ENCODE peak calls at places on chromosomes 3 and 15, in seven cellular contexts. S is right lobe of liver; X is amniotic stem cell; T is WERI-Rb-1; W is activated naive CD8-positive, alpha-beta T cell treated with anti-CD3 and anti-CD28 coated beads, Interleukin-2, amount 50 U/mL, for 24 hours; Z is activated T-helper 1 cell treated with anti-CD3 and anti-CD28 coated beads, Interleukin-2, amount 50 U/mL, for 16 hours; E is stimulated activated CD4-positive, alpha-beta T cell treated with anti-CD3 and anti-CD28 coated beads, Interleukin-2, amount 100 ng/mL, for 24 hours. L is an unnamed sample.

GRCh38 chr3:52886049-52886730 is 11.2 kb downstream of the STIMATE start:
- DNase-seq in X (no peak), T (no peak), W (no peak), E (no peak), Z (no peak), S (no peak), L (no peak)

GRCh38 chr3:13113346-13114335 is 40.4 kb upstream of the IQSEC1 start:
- DNase-seq in W (no peak), T (peak), X (no peak), E (no peak), Z (no peak), S (peak), L (peak)

GRCh38 chr3:10867384-10867783 is 51.4 kb downstream of the SLC6A11 start:
- DNase-seq in E (no peak), S (no peak), W (no peak), X (no peak), Z (no peak), T (no peak), L (no peak)

GRCh38 chr3:64502284-64502683 is 185.5 kb downstream of the ADAMTS9 start:
- DNase-seq in X (no peak), S (no peak), T (no peak), Z (no peak), E (no peak), W (no peak), L (no peak)

GRCh38 chr3:124669470-124669869 is 60.8 kb upstream of the UMPS start:
- DNase-seq in Z (no peak), W (no peak), S (no peak), E (no peak), X (peak), T (no peak), L (no peak)

GRCh38 chr3:175105066-175105465 is 245.9 kb downstream of the NAALADL2 start:
- DNase-seq in T (no peak), W (no peak), E (no peak), S (no peak), X (no peak), Z (no peak), L (no peak)

GRCh38 chr3:11145888-11146287 is 8.4 kb upstream of the HRH1 start:
- DNase-seq in S (no peak), W (no peak), T (no peak), E (no peak), X (peak), Z (no peak), L (no peak)

GRCh38 chr3:12107071-12107713 is 51.5 kb downstream of the TIMP4 start:
- DNase-seq in T (no peak), Z (no peak), X (no peak), W (no peak), S (no peak), E (no peak), L (no peak)

GRCh38 chr15:79494963-79495362 is 62.8 kb downstream of the MINAR1 start:
- DNase-seq in W (no peak), S (no peak), T (no peak), X (no peak), Z (no peak), E (no peak), L (no peak)

GRCh38 chr3:15241341-15241740 is 35.3 kb downstream of the CAPN7 start:
- DNase-seq in X (no peak), E (peak), T (peak), S (no peak), W (peak), Z (no peak), L (no peak)

GRCh38 chr15:48955967-48956366 is 7.8 kb downstream of the SHC4 start:
- DNase-seq in Z (no peak), E (no peak), X (no peak), T (no peak), W (no peak), S (no peak), L (no peak)

GRCh38 chr3:38562467-38562925 is 66.4 kb downstream of the EXOG start:
- DNase-seq in Z (no peak), W (no peak), E (no peak), S (no peak), X (no peak), T (no peak), L (no peak)

GRCh38 chr3:107068980-107069379 is 308.3 kb upstream of the CCDC54 start:
- DNase-seq in W (no peak), Z (no peak), T (no peak), E (no peak), X (no peak), S (no peak), L (no peak)

GRCh38 chr3:33807190-33807589 is 8.8 kb downstream of the PDCD6IP start:
- DNase-seq in W (no peak), E (no peak), S (peak), Z (no peak), X (no peak), T (no peak), L (peak)

GRCh38 chr15:31024330-31024729 is 32.9 kb upstream of the MTMR10 start:
- DNase-seq in W (no peak), Z (no peak), E (no peak), X (peak), S (no peak), T (no peak), L (no peak)

GRCh38 chr15:70344666-70345065 is 246.9 kb upstream of the TLE3 start:
- DNase-seq in W (no peak), Z (no peak), S (no peak), T (peak), E (no peak), X (no peak), L (no peak)

GRCh38 chr15:100902436-100903190 is 16.5 kb upstream of the LRRK1 start:
- DNase-seq in E (no peak), W (no peak), X (no peak), Z (no peak), T (no peak), S (peak), L (peak)

GRCh38 chr3:196611761-196612483 is 27.6 kb upstream of the NRROS start:
- DNase-seq in S (no peak), E (no peak), T (no peak), Z (no peak), X (no peak), W (no peak), L (no peak)

GRCh38 chr3:45816544-45816943 is 20.2 kb upstream of the SLC6A20 start:
- DNase-seq in T (no peak), X (no peak), E (no peak), S (no peak), Z (no peak), W (no peak), L (peak)

GRCh38 chr3:64030741-64031140 is 7.4 kb upstream of the PSMD6 start:
- DNase-seq in X (no peak), E (peak), W (peak), Z (peak), T (peak), S (peak), L (peak)

GRCh38 chr3:28994161-28994905 is 286.5 kb upstream of the RBMS3 start:
- DNase-seq in W (no peak), T (peak), Z (no peak), E (no peak), X (no peak), S (no peak), L (no peak)

GRCh38 chr15:44325568-44325967 is 37.0 kb downstream of the GOLM2 start:
- DNase-seq in X (no peak), T (no peak), E (no peak), S (no peak), W (no peak), Z (no peak), L (no peak)

GRCh38 chr15:24772256-24772655 is 96.7 kb downstream of the NPAP1 start:
- DNase-seq in T (no peak), W (no peak), Z (no peak), X (no peak), E (no peak), S (no peak), L (no peak)

GRCh38 chr3:116912116-116912515 is 202.5 kb downstream of the TUSC7 start:
- DNase-seq in T (no peak), S (no peak), E (no peak), Z (no peak), X (no peak), W (no peak), L (no peak)

GRCh38 chr3:129845956-129846355 is 47.6 kb downstream of the TMCC1 start:
- DNase-seq in S (no peak), Z (no peak), X (no peak), T (no peak), E (no peak), W (no peak), L (no peak)

GRCh38 chr15:31169558-31169957 is 68.0 kb upstream of the TRPM1 start:
- DNase-seq in Z (no peak), W (no peak), E (no peak), S (no peak), T (no peak), X (no peak), L (no peak)

GRCh38 chr3:58564456-58565160 is 12.6 kb downstream of the FAM107A start:
- DNase-seq in S (no peak), Z (no peak), E (no peak), T (no peak), W (no peak), X (no peak), L (no peak)

GRCh38 chr15:97576916-97577645 is 383.4 kb upstream of the ARRDC4 start:
- DNase-seq in Z (no peak), S (no peak), X (no peak), E (no peak), W (no peak), T (no peak), L (no peak)

GRCh38 chr3:53489401-53490130 is 4.8 kb upstream of the CACNA1D start:
- DNase-seq in S (no peak), X (no peak), W (no peak), T (peak), Z (no peak), E (no peak), L (no peak)

GRCh38 chr3:42032693-42033349 is 58.3 kb upstream of the TRAK1 start:
- DNase-seq in T (peak), S (peak), W (no peak), X (no peak), Z (no peak), E (no peak), L (peak)

GRCh38 chr3:98272126-98272525 is 8.1 kb downstream of the OR5H6 start:
- DNase-seq in E (no peak), T (no peak), W (no peak), Z (no peak), S (no peak), X (no peak), L (no peak)

GRCh38 chr3:76565496-76566210 is 474.2 kb upstream of the ROBO2 start:
- DNase-seq in T (no peak), X (no peak), E (no peak), W (no peak), Z (no peak), S (no peak), L (peak)

GRCh38 chr3:192467230-192468186 is 259.8 kb downstream of the FGF12 start:
- DNase-seq in E (peak), W (peak), X (no peak), T (peak), S (peak), Z (peak), L (peak)

GRCh38 chr3:98732239-98733054 is 30.7 kb upstream of the ST3GAL6 start:
- DNase-seq in Z (no peak), T (peak), S (peak), X (no peak), E (peak), W (peak), L (peak)

GRCh38 chr3:90241481-90241880 is 1134.1 kb downstream of the EPHA3 start:
- DNase-seq in W (no peak), E (no peak), T (no peak), Z (no peak), S (no peak), X (no peak), L (no peak)